ENCODE peak calls at places on chromosomes 11 and 22, in four cellular contexts. T is NCI-H774; U is stimulated activated CD4-positive, alpha-beta T cell treated with anti-CD3 and anti-CD28 coated beads, Interleukin-4, amount 100 ng/mL, for 4 hours; Q is IMR-90. D is an unnamed sample.

GRCh38 chr22:28741758-28742561 is at the start of the genes CHEK2 and HSCB:
- DNase-seq in T (peak), Q (peak), U (peak), D (peak)

GRCh38 chr11:120606116-120607010 is 94.8 kb downstream of the GRIK4 start:
- DNase-seq in T (no peak), Q (no peak), U (no peak), D (no peak)

GRCh38 chr11:36385121-36385530 is 89.0 kb downstream of the PRR5L start:
- DNase-seq in U (no peak), Q (peak), T (no peak), D (no peak)

GRCh38 chr11:32081129-32081641 is 9.7 kb upstream of the RCN1 start:
- DNase-seq in Q (peak), U (no peak), T (no peak), D (no peak)

GRCh38 chr11:12838463-12839120 is 164.4 kb downstream of the TEAD1 start:
- DNase-seq in Q (no peak), T (no peak), U (no peak), D (no peak)

GRCh38 chr11:119509969-119510401 is 87.0 kb upstream of the THY1 start:
- DNase-seq in U (no peak), T (no peak), Q (peak), D (peak)

GRCh38 chr22:31248138-31248745 is 36.1 kb downstream of the LIMK2 start:
- DNase-seq in Q (peak), T (no peak), U (peak), D (peak)

GRCh38 chr11:88303037-88303436 is 34.5 kb downstream of the CTSC start:
- DNase-seq in Q (no peak), T (no peak), U (no peak), D (no peak)

GRCh38 chr22:35380537-35381423 is at the start of gene HMOX1:
- DNase-seq in T (peak), Q (peak), U (no peak), D (peak)

GRCh38 chr11:65575568-65576231 is at the start of gene EHBP1L1:
- DNase-seq in T (peak), Q (peak), U (peak), D (peak)

GRCh38 chr11:119478711-119479285 is 55.8 kb upstream of the THY1 start:
- DNase-seq in T (no peak), U (no peak), Q (no peak), D (no peak)

GRCh38 chr11:3916962-3917361 is 61.5 kb downstream of the STIM1 start:
- DNase-seq in T (no peak), U (peak), Q (no peak), D (no peak)

GRCh38 chr11:122663764-122664163 is 8.2 kb downstream of the UBASH3B start:
- DNase-seq in U (no peak), Q (no peak), T (no peak), D (no peak)

GRCh38 chr22:36853407-36854099 is 7.3 kb upstream of the NCF4 start:
- DNase-seq in U (peak), Q (peak), T (peak), D (peak)

GRCh38 chr22:42803454-42803853 is 53.6 kb downstream of the ARFGAP3 start:
- DNase-seq in U (no peak), T (no peak), Q (no peak), D (peak)

GRCh38 chr11:108929241-108929640 is 264.4 kb downstream of the DDX10 start:
- DNase-seq in U (no peak), T (no peak), Q (peak), D (no peak)

GRCh38 chr22:48060266-48060665 is 1297.8 kb downstream of the TBC1D22A start:
- DNase-seq in U (no peak), T (no peak), Q (no peak), D (no peak)

GRCh38 chr11:100855466-100856067 is 168.5 kb downstream of the ARHGAP42 start:
- DNase-seq in Q (peak), U (no peak), T (peak), D (no peak)

GRCh38 chr11:69923196-69923595 is 104.0 kb upstream of the FGF3 start:
- DNase-seq in U (no peak), T (no peak), Q (no peak), D (no peak)

GRCh38 chr11:59560290-59560701 is 49.0 kb downstream of the OR4D9 start:
- DNase-seq in Q (peak), T (peak), U (peak), D (peak)

GRCh38 chr11:6703247-6704063 is 20.3 kb upstream of the MRPL17 start:
- DNase-seq in T (no peak), Q (peak), U (peak), D (no peak)

D was measured in upper lobe of left lung.